ENCODE peak calls at places on chromosomes 13 and 19, in four cellular contexts. U is epithelial cell of esophagus, C is EL, M is activated T-cell treated with anti-CD3 and anti-CD28 coated beads for 24 hours. O is an unnamed sample.

GRCh38 chr19:50203281-50204080 is at the start of gene MYH14:
- DNase-seq in U (peak), C (no peak), M (peak), O (peak)

GRCh38 chr13:112965573-112966115 is 3.4 kb upstream of the MCF2L start:
- DNase-seq in M (no peak), U (no peak), C (no peak), O (no peak)

GRCh38 chr13:33236021-33236420 is 49.5 kb downstream of the STARD13 start:
- DNase-seq in U (peak), M (no peak), C (peak), O (peak)

GRCh38 chr13:46184277-46184699 is 2.3 kb upstream of the LCP1 start:
- DNase-seq in M (peak), U (no peak), C (peak), O (no peak)

GRCh38 chr13:112741185-112741755 is 51.4 kb downstream of the ATP11A start:
- DNase-seq in M (no peak), U (no peak), C (no peak), O (no peak)

GRCh38 chr13:42946927-42947326 is 45.1 kb downstream of the EPSTI1 start:
- DNase-seq in U (no peak), C (no peak), M (no peak), O (peak)

GRCh38 chr13:44648392-44649117 is 72.4 kb upstream of the TSC22D1 start:
- DNase-seq in U (peak), M (no peak), C (no peak), O (no peak)

GRCh38 chr19:55386515-55386947 is 799 bp downstream of the RPL28 start:
- DNase-seq in M (no peak), U (peak), C (no peak), O (peak)

GRCh38 chr13:113364933-113365371 is 1.0 kb upstream of the GRTP1 start:
- DNase-seq in M (no peak), U (no peak), C (no peak), O (no peak)

GRCh38 chr19:17687857-17688784 is at the start of gene UNC13A:
- DNase-seq in U (peak), M (peak), C (peak), O (peak)

GRCh38 chr13:32501058-32501457 is 37.5 kb downstream of the N4BP2L2 start:
- DNase-seq in C (no peak), U (no peak), M (no peak), O (no peak)

GRCh38 chr13:30880151-30880551 is 25.9 kb upstream of the MEDAG start:
- DNase-seq in U (no peak), M (no peak), C (no peak), O (no peak)

GRCh38 chr13:111531505-111531904 is 211.1 kb downstream of the TEX29 start:
- DNase-seq in U (no peak), M (no peak), C (no peak), O (peak)

GRCh38 chr19:46999878-47000277 is 19.8 kb upstream of the NPAS1 start:
- DNase-seq in M (no peak), C (no peak), U (no peak), O (no peak)

GRCh38 chr13:75404721-75405120 is 77.2 kb downstream of the TBC1D4 start:
- DNase-seq in C (no peak), M (no peak), U (no peak), O (no peak)

GRCh38 chr19:15337202-15337601 is 4.9 kb upstream of the BRD4 start:
- DNase-seq in C (peak), M (no peak), U (no peak), O (no peak)

GRCh38 chr13:97018029-97018819 is 23.9 kb upstream of the OXGR1 start:
- DNase-seq in U (peak), C (peak), M (peak), O (peak)

GRCh38 chr13:106981050-106981449 is 413.1 kb upstream of the ARGLU1 start:
- DNase-seq in U (no peak), M (no peak), C (no peak), O (no peak)

GRCh38 chr13:36475468-36475867 is 43.2 kb downstream of the CCNA1 start:
- DNase-seq in U (peak), C (peak), M (no peak), O (peak)

GRCh38 chr19:8526345-8527062 is 12.5 kb upstream of the ZNF414 start:
- DNase-seq in U (peak), M (no peak), C (peak), O (peak)

O was measured in astrocyte of the hippocampus.